ENCODE peak calls at places on chromosomes 16 and 17, in eight cellular contexts. J, N, H, F, T, Z, X and C are unnamed samples.

GRCh38 chr17:67280279-67280678 is 35.3 kb upstream of the HELZ start:
- DNase-seq in J (no peak), N (no peak), H (no peak), F (no peak), T (peak), Z (no peak), X (no peak), C (no peak)

GRCh38 chr16:85042126-85042525 is 14.5 kb downstream of the KIAA0513 start:
- DNase-seq in J (no peak), N (no peak), H (no peak), F (no peak), T (no peak), Z (no peak), X (no peak), C (no peak)

GRCh38 chr17:44741316-44741715 is 17.5 kb upstream of the ADAM11 start:
- DNase-seq in J (no peak), N (no peak), H (no peak), F (no peak), T (no peak), Z (no peak), X (no peak), C (no peak)

GRCh38 chr17:78474631-78475146 is 96.2 kb downstream of the PGS1 start:
- DNase-seq in J (no peak), N (no peak), H (peak), F (no peak), T (no peak), Z (no peak), X (no peak), C (no peak)

GRCh38 chr17:6461792-6462524 is 17.7 kb downstream of the PIMREG start:
- DNase-seq in J (no peak), N (no peak), H (no peak), F (peak), T (no peak), Z (no peak), X (no peak), C (no peak)

GRCh38 chr17:55683554-55684315 is 38.9 kb downstream of the TMEM100 start:
- DNase-seq in J (no peak), N (no peak), H (no peak), F (no peak), T (no peak), Z (no peak), X (no peak), C (no peak)

GRCh38 chr17:32266389-32267269 is 997 bp downstream of the RHBDL3 start:
- DNase-seq in J (no peak), N (peak), H (no peak), F (peak), T (no peak), Z (no peak), X (no peak), C (no peak)

GRCh38 chr16:71407731-71408130 is 34.1 kb downstream of the TLE7 start:
- DNase-seq in J (no peak), N (no peak), H (no peak), F (no peak), T (no peak), Z (no peak), X (no peak), C (no peak)

GRCh38 chr17:10050597-10051101 is 145.6 kb upstream of the RCVRN start:
- DNase-seq in J (peak), N (no peak), H (no peak), F (no peak), T (peak), Z (no peak), X (no peak), C (no peak)

GRCh38 chr17:66932295-66932694 is 32.2 kb upstream of the CACNG4 start:
- DNase-seq in J (no peak), N (no peak), H (no peak), F (no peak), T (no peak), Z (no peak), X (no peak), C (no peak)

GRCh38 chr17:7222972-7223292 is 3.2 kb downstream of the ACADVL start:
- DNase-seq in J (peak), N (no peak), H (no peak), F (no peak), T (no peak), Z (no peak), X (no peak), C (no peak)

GRCh38 chr16:58733248-58733670 is 857 bp downstream of the GOT2 start:
- DNase-seq in J (no peak), N (no peak), H (peak), F (no peak), T (no peak), Z (no peak), X (no peak), C (no peak)

GRCh38 chr17:20153231-20153630 is 144.1 kb downstream of the SPECC1 start:
- DNase-seq in J (no peak), N (no peak), H (peak), F (no peak), T (no peak), Z (no peak), X (no peak), C (no peak)

GRCh38 chr17:20154601-20155000 is 145.4 kb downstream of the SPECC1 start:
- DNase-seq in J (no peak), N (no peak), H (no peak), F (no peak), T (no peak), Z (no peak), X (no peak), C (no peak)

GRCh38 chr17:20157078-20157360 is 147.9 kb downstream of the SPECC1 start:
- DNase-seq in J (no peak), N (no peak), H (peak), F (no peak), T (no peak), Z (no peak), X (no peak), C (no peak)

GRCh38 chr17:20156196-20157077 is 147.3 kb downstream of the SPECC1 start:
- DNase-seq in J (no peak), N (peak), H (peak), F (peak), T (peak), Z (peak), X (no peak), C (peak)

DNA sequence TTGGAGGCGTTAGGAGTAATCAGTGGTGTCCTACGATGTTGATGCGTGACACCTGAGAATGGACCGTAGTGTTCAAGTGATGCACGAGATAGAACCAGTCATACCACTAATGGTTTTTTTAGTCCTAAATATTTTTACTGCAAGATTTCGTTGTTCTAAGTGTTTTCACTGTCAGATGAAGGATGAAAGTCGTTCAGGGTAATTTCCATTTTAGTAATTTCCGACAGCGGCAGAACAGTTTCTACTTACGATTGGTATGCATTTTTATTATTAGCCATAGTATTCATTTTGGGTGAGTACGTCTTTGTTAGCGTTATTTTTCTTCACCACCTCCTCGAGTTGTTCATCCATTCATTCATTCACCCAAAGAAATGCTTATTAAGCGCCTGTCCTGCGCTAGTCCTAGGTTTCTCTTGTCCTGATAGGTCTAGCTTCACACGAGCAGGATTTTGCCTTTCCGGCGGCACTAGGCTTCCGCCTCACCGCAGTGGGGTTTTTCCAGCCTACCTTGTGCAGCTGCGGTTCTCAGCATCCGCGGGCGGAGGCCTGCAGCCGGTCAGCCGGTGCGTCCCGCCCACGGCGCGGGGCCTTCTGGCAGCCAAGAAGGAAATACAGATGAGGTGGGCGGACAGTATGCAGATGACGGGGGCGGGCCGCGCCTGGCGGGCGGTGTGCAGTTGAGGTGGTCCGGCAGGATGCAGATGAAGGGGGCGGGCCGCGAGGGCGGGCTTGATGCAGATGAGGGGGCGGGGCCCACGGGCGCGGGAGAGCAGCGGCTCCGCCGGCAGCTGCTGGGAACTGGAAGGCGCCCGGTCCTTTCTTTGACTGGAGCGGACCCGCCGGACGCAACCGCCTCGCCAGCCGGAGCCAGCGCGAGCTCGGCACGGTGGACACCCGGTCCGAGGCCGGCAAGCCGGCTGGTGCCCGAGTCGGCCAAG is 146.4 kb downstream of the SPECC1 start:
- DNase-seq in J (peak), N (peak), H (peak), F (peak), T (peak), Z (peak), X (peak), C (peak)
- TF ChIP-seq POLR2AphosphoS5 in J (peak), N (no peak), H (peak), F (peak), T (peak), Z (peak), X (peak), C (peak)

GRCh38 chr16:14285542-14286380 is 214.6 kb downstream of the MRTFB start:
- DNase-seq in J (peak), N (peak), H (peak), F (peak), T (peak), Z (peak), X (peak), C (peak)
- TF ChIP-seq POLR2AphosphoS5 in J (peak), N (no peak), H (peak), F (peak), T (peak), Z (peak), X (peak), C (peak)

GRCh38 chr17:28865946-28866752 is 11.3 kb downstream of the ERAL1 start:
- DNase-seq in J (no peak), N (no peak), H (no peak), F (no peak), T (no peak), Z (no peak), X (no peak), C (no peak)
- TF ChIP-seq POLR2AphosphoS5 in J (no peak), N (no peak), H (no peak), F (no peak), T (no peak), Z (no peak), X (no peak), C (no peak)

GRCh38 chr16:23283571-23283970 is 18.5 kb upstream of the SCNN1B start:
- DNase-seq in J (no peak), N (no peak), H (no peak), F (no peak), T (no peak), Z (no peak), X (no peak), C (no peak)

GRCh38 chr16:23286131-23286532 is 16.0 kb upstream of the SCNN1B start:
- DNase-seq in J (no peak), N (no peak), H (no peak), F (no peak), T (no peak), Z (no peak), X (no peak), C (no peak)

GRCh38 chr16:23280483-23280967 is 21.6 kb upstream of the SCNN1B start:
- DNase-seq in J (no peak), N (no peak), H (no peak), F (no peak), T (no peak), Z (no peak), X (no peak), C (no peak)

GRCh38 chr16:23284584-23284983 is 17.5 kb upstream of the SCNN1B start:
- DNase-seq in J (no peak), N (no peak), H (no peak), F (no peak), T (no peak), Z (no peak), X (no peak), C (no peak)

GRCh38 chr16:23282508-23282907 is 19.6 kb upstream of the SCNN1B start:
- DNase-seq in J (no peak), N (no peak), H (no peak), F (no peak), T (no peak), Z (no peak), X (no peak), C (no peak)
- TF ChIP-seq POLR2AphosphoS5 in J (no peak), N (no peak), H (no peak), F (no peak), T (no peak), Z (no peak), X (no peak), C (no peak)